ENCODE peak calls at places on chromosome 20, in eight cellular contexts. D, B, Q, W, U, C, L and J are unnamed samples.

GRCh38 chr20:46683939-46684750 is 5.1 kb downstream of the TP53RK start:
- DNase-seq in U (no peak), Q (no peak), C (no peak), B (peak), W (no peak), L (peak), D (no peak), J (peak)

GRCh38 chr20:37342231-37343177 is 3.4 kb upstream of the SRC start:
- DNase-seq in L (no peak), Q (no peak), U (no peak), D (no peak), W (no peak), C (peak), B (peak), J (no peak)

GRCh38 chr20:39112196-39112743 is 150.1 kb downstream of the DHX35 start:
- DNase-seq in Q (no peak), W (no peak), L (peak), U (peak), C (peak), B (no peak), D (no peak), J (peak)

GRCh38 chr20:15179426-15180190 is 842.2 kb upstream of the FLRT3 start:
- DNase-seq in W (no peak), Q (no peak), B (peak), C (no peak), L (no peak), D (no peak), U (no peak), J (no peak)

GRCh38 chr20:37807491-37807890 is 95.4 kb upstream of the VSTM2L start:
- DNase-seq in W (no peak), D (no peak), C (no peak), U (no peak), L (no peak), Q (no peak), B (no peak), J (no peak)

GRCh38 chr20:45588800-45589199 is 9.7 kb upstream of the WFDC8 start:
- DNase-seq in C (peak), B (no peak), L (no peak), Q (no peak), U (no peak), W (no peak), D (no peak), J (no peak)

GRCh38 chr20:881051-881820 is 34.9 kb downstream of the ANGPT4 start:
- DNase-seq in W (peak), D (no peak), Q (peak), U (peak), C (peak), L (no peak), B (no peak), J (peak)

GRCh38 chr20:21083825-21084325 is 22.3 kb downstream of the LINC00237 start:
- DNase-seq in B (no peak), Q (no peak), D (no peak), U (no peak), W (no peak), C (no peak), L (no peak), J (no peak)

GRCh38 chr20:2890743-2891142 is 17.5 kb downstream of the PTPRA start:
- DNase-seq in Q (no peak), L (no peak), B (no peak), C (peak), D (no peak), W (no peak), U (no peak), J (peak)